ENCODE peak calls at places on chromosomes 6 and 20, in nine cellular contexts. One of them, this sample, is unnamed.

GRCh38 chr6:6494677-6495076 is 93.8 kb upstream of the LY86 start:
- DNase-seq in GM12865: peak; percentile 76
- DNase-seq in AG08395: peak; percentile 29
- DNase-seq in ovary: no peak
- DNase-seq in NCI-H748 treated with DMSO at 0.1 percent for 48 hours: peak; percentile 47
- DNase-seq in H54: peak; percentile 18
- DNase-seq in HTR-8/SVneo: no peak
- DNase-seq in NCI-H345: no peak
- DNase-seq in progenitor cell of endocrine pancreas: peak; percentile 29
- DNase-seq in this sample: no peak

GRCh38 chr6:32973934-32974333 is 5.5 kb downstream of the BRD2 start:
- DNase-seq in H54: no peak
- DNase-seq in progenitor cell of endocrine pancreas: no peak
- DNase-seq in NCI-H748 treated with DMSO at 0.1 percent for 48 hours: no peak
- DNase-seq in NCI-H345: no peak
- DNase-seq in GM12865: peak; percentile 54
- DNase-seq in HTR-8/SVneo: no peak
- DNase-seq in AG08395: peak; percentile 56
- DNase-seq in ovary: no peak
- DNase-seq in this sample: peak; percentile 19

GRCh38 chr6:153058291-153058690 is 55.8 kb upstream of the MTRF1L start:
- DNase-seq in ovary: no peak
- DNase-seq in GM12865: no peak
- DNase-seq in AG08395: no peak
- DNase-seq in NCI-H345: no peak
- DNase-seq in progenitor cell of endocrine pancreas: no peak
- DNase-seq in HTR-8/SVneo: no peak
- DNase-seq in H54: no peak
- DNase-seq in NCI-H748 treated with DMSO at 0.1 percent for 48 hours: no peak
- DNase-seq in this sample: no peak

GRCh38 chr6:163950159-163950558 is 535.6 kb downstream of the QKI start:
- DNase-seq in GM12865: no peak
- DNase-seq in H54: no peak
- DNase-seq in HTR-8/SVneo: no peak
- DNase-seq in ovary: no peak
- DNase-seq in AG08395: no peak
- DNase-seq in progenitor cell of endocrine pancreas: no peak
- DNase-seq in NCI-H748 treated with DMSO at 0.1 percent for 48 hours: no peak
- DNase-seq in NCI-H345: no peak
- DNase-seq in this sample: no peak

GRCh38 chr20:32333988-32334885 is 23.9 kb upstream of the ASXL1 start:
- DNase-seq in NCI-H748 treated with DMSO at 0.1 percent for 48 hours: no peak
- DNase-seq in H54: no peak
- DNase-seq in NCI-H345: no peak
- DNase-seq in AG08395: no peak
- DNase-seq in GM12865: peak; percentile 86
- DNase-seq in HTR-8/SVneo: no peak
- DNase-seq in ovary: no peak
- DNase-seq in progenitor cell of endocrine pancreas: no peak
- DNase-seq in this sample: no peak

GRCh38 chr6:16136086-16136485 is 7.2 kb downstream of the MYLIP start:
- DNase-seq in GM12865: no peak
- DNase-seq in HTR-8/SVneo: no peak
- DNase-seq in ovary: no peak
- DNase-seq in NCI-H748 treated with DMSO at 0.1 percent for 48 hours: no peak
- DNase-seq in progenitor cell of endocrine pancreas: no peak
- DNase-seq in NCI-H345: no peak
- DNase-seq in H54: no peak
- DNase-seq in AG08395: no peak
- DNase-seq in this sample: no peak

GRCh38 chr20:17498181-17498580 is 33.0 kb downstream of the BFSP1 start:
- DNase-seq in AG08395: peak; percentile 20
- DNase-seq in NCI-H345: peak; percentile 68
- DNase-seq in HTR-8/SVneo: no peak
- DNase-seq in progenitor cell of endocrine pancreas: no peak
- DNase-seq in NCI-H748 treated with DMSO at 0.1 percent for 48 hours: no peak
- DNase-seq in ovary: no peak
- DNase-seq in GM12865: no peak
- DNase-seq in H54: no peak
- DNase-seq in this sample: no peak

GRCh38 chr20:57888591-57888990 is 178.8 kb upstream of the PMEPA1 start:
- DNase-seq in ovary: no peak
- DNase-seq in H54: no peak
- DNase-seq in NCI-H345: no peak
- DNase-seq in AG08395: no peak
- DNase-seq in progenitor cell of endocrine pancreas: no peak
- DNase-seq in NCI-H748 treated with DMSO at 0.1 percent for 48 hours: no peak
- DNase-seq in HTR-8/SVneo: no peak
- DNase-seq in GM12865: no peak
- DNase-seq in this sample: no peak

GRCh38 chr6:12022903-12023522 is 10.9 kb downstream of the HIVEP1 start:
- DNase-seq in H54: no peak
- DNase-seq in NCI-H345: no peak
- DNase-seq in HTR-8/SVneo: no peak
- DNase-seq in progenitor cell of endocrine pancreas: no peak
- DNase-seq in GM12865: no peak
- DNase-seq in ovary: no peak
- DNase-seq in AG08395: no peak
- DNase-seq in NCI-H748 treated with DMSO at 0.1 percent for 48 hours: no peak
- DNase-seq in this sample: no peak

GRCh38 chr20:47810686-47811347 is 25.5 kb upstream of the SULF2 start:
- DNase-seq in HTR-8/SVneo: no peak
- DNase-seq in NCI-H345: no peak
- DNase-seq in H54: no peak
- DNase-seq in NCI-H748 treated with DMSO at 0.1 percent for 48 hours: no peak
- DNase-seq in ovary: no peak
- DNase-seq in progenitor cell of endocrine pancreas: no peak
- DNase-seq in GM12865: no peak
- DNase-seq in AG08395: no peak
- DNase-seq in this sample: no peak

GRCh38 chr20:1861347-1861987 is 33.7 kb upstream of the SIRPA start:
- DNase-seq in NCI-H345: no peak
- DNase-seq in GM12865: no peak
- DNase-seq in ovary: no peak
- DNase-seq in H54: no peak
- DNase-seq in HTR-8/SVneo: no peak
- DNase-seq in progenitor cell of endocrine pancreas: no peak
- DNase-seq in NCI-H748 treated with DMSO at 0.1 percent for 48 hours: no peak
- DNase-seq in AG08395: peak; percentile 82
- DNase-seq in this sample: no peak

GRCh38 chr6:36336779-36337194 is at the start of gene BNIP5:
- DNase-seq in ovary: no peak
- DNase-seq in H54: no peak
- DNase-seq in AG08395: no peak
- DNase-seq in GM12865: peak; percentile 54
- DNase-seq in HTR-8/SVneo: no peak
- DNase-seq in progenitor cell of endocrine pancreas: no peak
- DNase-seq in NCI-H748 treated with DMSO at 0.1 percent for 48 hours: no peak
- DNase-seq in NCI-H345: no peak
- DNase-seq in this sample: no peak

GRCh38 chr6:97014595-97014994 is 90.1 kb downstream of the KLHL32 start:
- DNase-seq in progenitor cell of endocrine pancreas: no peak
- DNase-seq in NCI-H345: no peak
- DNase-seq in AG08395: no peak
- DNase-seq in H54: no peak
- DNase-seq in ovary: no peak
- DNase-seq in GM12865: no peak
- DNase-seq in HTR-8/SVneo: no peak
- DNase-seq in NCI-H748 treated with DMSO at 0.1 percent for 48 hours: no peak
- DNase-seq in this sample: no peak

GRCh38 chr20:52959125-52959524 is 13.0 kb upstream of the TSHZ2 start:
- DNase-seq in GM12865: peak; percentile 13
- DNase-seq in progenitor cell of endocrine pancreas: no peak
- DNase-seq in HTR-8/SVneo: no peak
- DNase-seq in H54: no peak
- DNase-seq in NCI-H748 treated with DMSO at 0.1 percent for 48 hours: peak; percentile 81
- DNase-seq in NCI-H345: peak; percentile 95
- DNase-seq in ovary: no peak
- DNase-seq in AG08395: no peak
- DNase-seq in this sample: no peak

GRCh38 chr20:5634894-5635293 is 115.3 kb upstream of the SHLD1 start:
- DNase-seq in ovary: no peak
- DNase-seq in NCI-H748 treated with DMSO at 0.1 percent for 48 hours: no peak
- DNase-seq in H54: no peak
- DNase-seq in AG08395: no peak
- DNase-seq in HTR-8/SVneo: no peak
- DNase-seq in progenitor cell of endocrine pancreas: no peak
- DNase-seq in NCI-H345: no peak
- DNase-seq in GM12865: no peak
- DNase-seq in this sample: no peak

GRCh38 chr20:24034820-24035219 is 46.2 kb upstream of the GGTLC1 start:
- DNase-seq in AG08395: no peak
- DNase-seq in HTR-8/SVneo: no peak
- DNase-seq in ovary: no peak
- DNase-seq in progenitor cell of endocrine pancreas: no peak
- DNase-seq in NCI-H748 treated with DMSO at 0.1 percent for 48 hours: no peak
- DNase-seq in GM12865: no peak
- DNase-seq in H54: no peak
- DNase-seq in NCI-H345: peak; percentile 32
- DNase-seq in this sample: peak; percentile 84

GRCh38 chr6:138291036-138291848 is 73.0 kb upstream of the PBOV1 start:
- DNase-seq in NCI-H748 treated with DMSO at 0.1 percent for 48 hours: no peak
- DNase-seq in H54: no peak
- DNase-seq in ovary: no peak
- DNase-seq in GM12865: no peak
- DNase-seq in progenitor cell of endocrine pancreas: no peak
- DNase-seq in HTR-8/SVneo: no peak
- DNase-seq in NCI-H345: no peak
- DNase-seq in AG08395: no peak
- DNase-seq in this sample: no peak

GRCh38 chr6:154164397-154164796 is 125.4 kb downstream of the OPRM1 start:
- DNase-seq in HTR-8/SVneo: no peak
- DNase-seq in ovary: peak; percentile 83
- DNase-seq in GM12865: peak; percentile 21
- DNase-seq in progenitor cell of endocrine pancreas: no peak
- DNase-seq in AG08395: peak; percentile 72
- DNase-seq in NCI-H748 treated with DMSO at 0.1 percent for 48 hours: no peak
- DNase-seq in H54: no peak
- DNase-seq in NCI-H345: no peak
- DNase-seq in this sample: no peak

GRCh38 chr20:58557713-58558335 is 42.6 kb upstream of the APCDD1L start:
- DNase-seq in AG08395: peak; percentile 21
- DNase-seq in GM12865: no peak
- DNase-seq in NCI-H748 treated with DMSO at 0.1 percent for 48 hours: no peak
- DNase-seq in H54: peak; percentile 30
- DNase-seq in NCI-H345: no peak
- DNase-seq in HTR-8/SVneo: no peak
- DNase-seq in ovary: no peak
- DNase-seq in progenitor cell of endocrine pancreas: no peak
- DNase-seq in this sample: no peak

GRCh38 chr6:117396228-117396627 is 29.5 kb downstream of the ROS1 start:
- DNase-seq in progenitor cell of endocrine pancreas: no peak
- DNase-seq in NCI-H345: no peak
- DNase-seq in H54: no peak
- DNase-seq in ovary: no peak
- DNase-seq in AG08395: no peak
- DNase-seq in NCI-H748 treated with DMSO at 0.1 percent for 48 hours: no peak
- DNase-seq in HTR-8/SVneo: no peak
- DNase-seq in GM12865: no peak
- DNase-seq in this sample: no peak

GRCh38 chr6:1035419-1035818 is 276.5 kb upstream of the FOXQ1 start:
- DNase-seq in progenitor cell of endocrine pancreas: no peak
- DNase-seq in NCI-H345: no peak
- DNase-seq in NCI-H748 treated with DMSO at 0.1 percent for 48 hours: no peak
- DNase-seq in H54: no peak
- DNase-seq in ovary: no peak
- DNase-seq in HTR-8/SVneo: no peak
- DNase-seq in AG08395: no peak
- DNase-seq in GM12865: no peak
- DNase-seq in this sample: no peak

GRCh38 chr6:378090-378957 is 13.2 kb upstream of the IRF4 start:
- DNase-seq in H54: no peak
- DNase-seq in GM12865: no peak
- DNase-seq in NCI-H748 treated with DMSO at 0.1 percent for 48 hours: no peak
- DNase-seq in HTR-8/SVneo: no peak
- DNase-seq in NCI-H345: no peak
- DNase-seq in ovary: no peak
- DNase-seq in AG08395: no peak
- DNase-seq in progenitor cell of endocrine pancreas: no peak
- DNase-seq in this sample: no peak

GRCh38 chr20:19074828-19075516 is 137.5 kb upstream of the SLC24A3 start:
- DNase-seq in GM12865: peak; percentile 87
- DNase-seq in NCI-H748 treated with DMSO at 0.1 percent for 48 hours: no peak
- DNase-seq in HTR-8/SVneo: no peak
- DNase-seq in AG08395: no peak
- DNase-seq in NCI-H345: no peak
- DNase-seq in progenitor cell of endocrine pancreas: no peak
- DNase-seq in ovary: no peak
- DNase-seq in H54: no peak
- DNase-seq in this sample: no peak

GRCh38 chr20:57246008-57246407 is 20.4 kb downstream of the BMP7 start:
- DNase-seq in GM12865: no peak
- DNase-seq in HTR-8/SVneo: no peak
- DNase-seq in H54: no peak
- DNase-seq in NCI-H345: no peak
- DNase-seq in ovary: no peak
- DNase-seq in AG08395: no peak
- DNase-seq in NCI-H748 treated with DMSO at 0.1 percent for 48 hours: no peak
- DNase-seq in progenitor cell of endocrine pancreas: no peak
- DNase-seq in this sample: no peak

GRCh38 chr6:148535976-148536375 is 193.3 kb downstream of the SASH1 start:
- DNase-seq in HTR-8/SVneo: no peak
- DNase-seq in NCI-H748 treated with DMSO at 0.1 percent for 48 hours: no peak
- DNase-seq in AG08395: peak; percentile 89
- DNase-seq in H54: no peak
- DNase-seq in ovary: no peak
- DNase-seq in progenitor cell of endocrine pancreas: no peak
- DNase-seq in GM12865: no peak
- DNase-seq in NCI-H345: no peak
- DNase-seq in this sample: no peak